ENCODE peak calls at places on chromosomes 6 and 20, in six cellular contexts. F, X, P, J, Q and I are unnamed samples.
A peak's percentile ranks its signal among the peaks of the same experiment; 100 is the strongest.

GRCh38 chr20:58634121-58634817 is 16.8 kb upstream of the STX16 start:
- DNase-seq in F (no peak), X (peak; percentile 28), P (no peak), J (no peak), Q (no peak), I (no peak)

GRCh38 chr6:163634514-163635171 is 220.1 kb downstream of the QKI start:
- DNase-seq in F (peak; percentile 25), X (no peak), P (no peak), J (no peak), Q (no peak), I (no peak)

GRCh38 chr20:10079964-10080363 is 45.2 kb downstream of the ANKEF1 start:
- DNase-seq in F (no peak), X (no peak), P (no peak), J (no peak), Q (peak; percentile 16), I (no peak)

GRCh38 chr20:64111841-64112641 is 4.7 kb upstream of the NPBWR2 start:
- DNase-seq in F (peak; percentile 3), X (peak; percentile 61), P (no peak), J (peak; percentile 80), Q (no peak), I (no peak)

GRCh38 chr6:106069478-106069877 is 16.7 kb upstream of the PRDM1 start:
- DNase-seq in F (no peak), X (no peak), P (peak; percentile 82), J (peak; percentile 36), Q (peak; percentile 74), I (peak; percentile 30)

GRCh38 chr6:42898891-42899361 is 16.9 kb upstream of the PTCRA start:
- DNase-seq in F (peak; percentile 92), X (no peak), P (peak; percentile 83), J (peak; percentile 36), Q (peak; percentile 64), I (no peak)

GRCh38 chr6:168721571-168721970 is 280.6 kb downstream of the SMOC2 start:
- DNase-seq in F (no peak), X (no peak), P (no peak), J (no peak), Q (no peak), I (no peak)

GRCh38 chr20:5008743-5009142 is 7.4 kb upstream of the SLC23A2 start:
- DNase-seq in F (no peak), X (no peak), P (no peak), J (no peak), Q (no peak), I (peak; percentile 5)

GRCh38 chr6:133193396-133193795 is 47.8 kb upstream of the EYA4 start:
- DNase-seq in F (no peak), X (no peak), P (no peak), J (no peak), Q (no peak), I (no peak)

GRCh38 chr6:5241242-5241641 is 19.5 kb downstream of the LYRM4 start:
- DNase-seq in F (peak; percentile 67), X (no peak), P (no peak), J (no peak), Q (no peak), I (no peak)

GRCh38 chr6:35354361-35355135 is 12.2 kb downstream of the PPARD start:
- DNase-seq in F (no peak), X (no peak), P (no peak), J (no peak), Q (peak; percentile 40), I (no peak)

GRCh38 chr20:38217791-38218565 is 42.6 kb downstream of the KIAA1755 start:
- DNase-seq in F (peak; percentile 50), X (peak; percentile 35), P (peak; percentile 24), J (peak; percentile 63), Q (peak; percentile 96), I (peak; percentile 43)

GRCh38 chr6:106458021-106458986 is 97.8 kb downstream of the CRYBG1 start:
- DNase-seq in F (no peak), X (no peak), P (no peak), J (no peak), Q (no peak), I (no peak)

GRCh38 chr6:143992285-143992684 is 15.8 kb downstream of the PLAGL1 start:
- DNase-seq in F (no peak), X (no peak), P (no peak), J (no peak), Q (no peak), I (no peak)

GRCh38 chr6:139982652-139983051 is 608.2 kb upstream of the CITED2 start:
- DNase-seq in F (peak; percentile 50), X (no peak), P (no peak), J (peak; percentile 37), Q (peak; percentile 68), I (no peak)

GRCh38 chr6:139981810-139982550 is 607.5 kb upstream of the CITED2 start:
- DNase-seq in F (peak; percentile 61), X (no peak), P (peak; percentile 82), J (no peak), Q (peak; percentile 71), I (peak; percentile 40)

GRCh38 chr6:139977887-139978332 is 603.5 kb upstream of the CITED2 start:
- DNase-seq in F (no peak), X (no peak), P (no peak), J (no peak), Q (peak; percentile 63), I (no peak)

GRCh38 chr6:139981066-139981624 is 606.7 kb upstream of the CITED2 start:
- DNase-seq in F (no peak), X (no peak), P (no peak), J (no peak), Q (no peak), I (no peak)

GRCh38 chr6:139979021-139979721 is 604.7 kb upstream of the CITED2 start:
- DNase-seq in F (no peak), X (no peak), P (no peak), J (no peak), Q (no peak), I (peak; percentile 16)
- TF ChIP-seq CTCF in F (no peak), X (no peak), P (no peak), J (no peak), Q (no peak), I (peak; percentile 36)

GRCh38 chr6:148328876-148329567 is 13.6 kb upstream of the SASH1 start:
- DNase-seq in F (no peak), X (no peak), P (no peak), J (no peak), Q (no peak), I (no peak)
- H3K27ac ChIP-seq in F (no peak overlapping the region), X (no peak overlapping the region), P (no peak overlapping the region), J (peak overlapping the region; percentile 99), Q (peak overlapping the region; percentile 75), I (peak overlapping the region; percentile 36)

GRCh38 chr6:151391471-151392428 is at the start of gene ZBTB2:
- DNase-seq in F (peak; percentile 87), X (peak; percentile 88), P (peak; percentile 85), J (peak; percentile 84), Q (peak; percentile 67), I (peak; percentile 72)

GRCh38 chr6:151388997-151389639 is 2.2 kb downstream of the ZBTB2 start:
- DNase-seq in F (no peak), X (no peak), P (no peak), J (no peak), Q (no peak), I (no peak)

GRCh38 chr6:151391021-151391470 is 313 bp downstream of the ZBTB2 start:
- DNase-seq in F (peak; percentile 77), X (peak; percentile 92), P (peak; percentile 79), J (peak; percentile 92), Q (peak; percentile 50), I (peak; percentile 87)

GRCh38 chr6:151389640-151390275 is 1.6 kb downstream of the ZBTB2 start:
- DNase-seq in F (peak; percentile 58), X (peak; percentile 74), P (peak; percentile 51), J (peak; percentile 65), Q (peak; percentile 50), I (peak; percentile 80)

GRCh38 chr6:151390276-151391020 is 911 bp downstream of the ZBTB2 start:
- DNase-seq in F (peak; percentile 98), X (peak; percentile 99), P (peak; percentile 99), J (peak; percentile 98), Q (peak; percentile 97), I (peak; percentile 98)
- TF ChIP-seq CTCF in F (no peak), X (no peak), P (no peak), J (no peak), Q (no peak), I (peak; percentile 21)

DNA sequence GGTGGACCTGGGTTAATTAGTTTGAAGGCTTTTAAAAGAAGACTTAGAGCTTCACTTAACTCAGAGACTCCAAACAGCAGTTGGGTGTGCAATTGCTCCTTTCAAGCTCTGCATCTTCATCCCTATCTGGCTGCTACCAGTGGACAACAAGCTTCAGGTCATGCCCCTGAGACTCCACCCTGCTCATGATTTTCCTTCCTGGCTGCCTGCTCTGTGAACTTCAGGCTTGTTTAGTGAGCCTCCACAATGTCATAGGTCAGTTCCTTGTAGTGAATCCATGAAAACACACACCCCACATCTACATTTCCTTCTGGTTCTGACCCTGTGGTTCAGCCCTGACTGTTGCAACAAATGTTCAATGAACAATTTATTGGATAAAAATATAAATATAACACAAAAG is 61.1 kb upstream of the MARCKS start:
- DNase-seq in F (no peak), X (no peak), P (no peak), J (no peak), Q (no peak), I (no peak)
- H3K27ac ChIP-seq in F (no peak overlapping the region), X (no peak overlapping the region), P (no peak overlapping the region), J (no peak overlapping the region), Q (no peak overlapping the region), I (no peak overlapping the region)

DNA sequence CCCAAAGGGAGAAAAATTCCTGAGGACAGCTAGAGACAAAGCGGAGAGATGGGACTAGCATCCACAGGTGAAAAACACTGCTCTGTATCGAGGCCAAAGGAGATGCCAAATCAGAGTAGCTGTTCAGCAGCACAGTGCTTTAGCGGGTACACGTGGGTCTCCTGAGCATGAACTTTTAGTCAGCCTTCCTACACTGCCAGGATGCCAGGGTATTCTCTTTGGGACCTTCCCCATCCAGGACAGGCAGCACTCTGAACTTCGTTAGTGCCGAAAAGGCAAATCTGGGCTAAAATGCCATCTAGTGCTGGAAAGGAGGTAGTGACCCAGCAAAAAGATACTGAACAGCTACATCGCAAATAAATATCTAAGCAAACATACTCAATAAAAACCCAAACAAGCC is 64.9 kb downstream of the C6orf58 start:
- DNase-seq in F (peak; percentile 81), X (no peak), P (peak; percentile 49), J (peak; percentile 28), Q (peak; percentile 21), I (no peak)
- TF ChIP-seq CTCF in F (peak; percentile 73), X (peak; percentile 51), P (peak; percentile 80), J (peak; percentile 68), Q (peak; percentile 83), I (peak; percentile 11)

GRCh38 chr6:32947552-32948465 is 5.1 kb downstream of the HLA-DMA start:
- DNase-seq in F (peak; percentile 86), X (no peak), P (peak; percentile 43), J (peak; percentile 21), Q (peak; percentile 16), I (no peak)
- H3K27ac ChIP-seq in F (no peak overlapping the region), X (no peak overlapping the region), P (no peak overlapping the region), J (no peak overlapping the region), Q (no peak overlapping the region), I (no peak overlapping the region)